ENCODE peak calls at places on chromosomes 3 and 15, in four cellular contexts. One of them, this sample, is unnamed.

GRCh38 chr3:156910022-156910421 is 83.9 kb downstream of the LEKR1 start:
- DNase-seq in HL-60: no peak
- DNase-seq in left ventricle myocardium inferior: no peak
- DNase-seq in OCI-LY7: no peak
- DNase-seq in this sample: no peak

GRCh38 chr15:49769225-49769624 is 148.4 kb downstream of the DTWD1 start:
- DNase-seq in HL-60: no peak
- DNase-seq in left ventricle myocardium inferior: no peak
- DNase-seq in OCI-LY7: no peak
- DNase-seq in this sample: no peak

GRCh38 chr3:184361932-184362667 is 590 bp downstream of the POLR2H start:
- DNase-seq in HL-60: peak
- DNase-seq in left ventricle myocardium inferior: peak
- DNase-seq in OCI-LY7: peak
- DNase-seq in this sample: no peak

GRCh38 chr3:23748398-23749110 is 57.2 kb upstream of the UBE2E1 start:
- DNase-seq in HL-60: peak
- DNase-seq in left ventricle myocardium inferior: no peak
- DNase-seq in OCI-LY7: no peak
- DNase-seq in this sample: no peak

GRCh38 chr3:159765025-159765859 is 223.4 kb upstream of the IL12A start:
- DNase-seq in HL-60: no peak
- DNase-seq in left ventricle myocardium inferior: peak
- DNase-seq in OCI-LY7: no peak
- DNase-seq in this sample: no peak

GRCh38 chr15:67914537-67915373 is 74.9 kb upstream of the RNU6-1 start:
- DNase-seq in HL-60: no peak
- DNase-seq in left ventricle myocardium inferior: peak
- DNase-seq in OCI-LY7: no peak
- DNase-seq in this sample: no peak

GRCh38 chr3:46864051-46864881 is 1.0 kb upstream of the MYL3 start:
- DNase-seq in HL-60: no peak
- DNase-seq in left ventricle myocardium inferior: peak
- DNase-seq in OCI-LY7: no peak
- DNase-seq in this sample: no peak

GRCh38 chr3:113173102-113173501 is 38.3 kb upstream of the BOC start:
- DNase-seq in HL-60: no peak
- DNase-seq in left ventricle myocardium inferior: no peak
- DNase-seq in OCI-LY7: no peak
- DNase-seq in this sample: no peak

GRCh38 chr3:179969525-179969924 is 67.2 kb downstream of the PEX5L start:
- DNase-seq in HL-60: peak
- DNase-seq in left ventricle myocardium inferior: no peak
- DNase-seq in OCI-LY7: no peak
- DNase-seq in this sample: no peak

GRCh38 chr3:38649500-38650247 is at the start of gene SCN5A:
- DNase-seq in HL-60: peak
- DNase-seq in left ventricle myocardium inferior: peak
- DNase-seq in OCI-LY7: no peak
- DNase-seq in this sample: no peak

GRCh38 chr3:129313415-129313982 is 34.8 kb downstream of the HMCES start:
- DNase-seq in HL-60: no peak
- DNase-seq in left ventricle myocardium inferior: no peak
- DNase-seq in OCI-LY7: peak
- DNase-seq in this sample: no peak

GRCh38 chr3:118987466-118987865 is 47.2 kb downstream of the IGSF11 start:
- DNase-seq in HL-60: no peak
- DNase-seq in left ventricle myocardium inferior: peak
- DNase-seq in OCI-LY7: no peak
- DNase-seq in this sample: no peak

GRCh38 chr3:167372138-167372537 is 8.0 kb downstream of the ZBBX start:
- DNase-seq in HL-60: no peak
- DNase-seq in left ventricle myocardium inferior: no peak
- DNase-seq in OCI-LY7: no peak
- DNase-seq in this sample: no peak

GRCh38 chr15:31262901-31263671 is 63.5 kb upstream of the KLF13 start:
- DNase-seq in HL-60: peak
- DNase-seq in left ventricle myocardium inferior: peak
- DNase-seq in OCI-LY7: peak
- DNase-seq in this sample: peak

GRCh38 chr15:73858062-73858461 is 15.3 kb upstream of the TBC1D21 start:
- DNase-seq in HL-60: no peak
- DNase-seq in left ventricle myocardium inferior: no peak
- DNase-seq in OCI-LY7: no peak
- DNase-seq in this sample: no peak

GRCh38 chr3:90180543-90180942 is 1073.1 kb downstream of the EPHA3 start:
- DNase-seq in HL-60: no peak
- DNase-seq in left ventricle myocardium inferior: no peak
- DNase-seq in OCI-LY7: no peak
- DNase-seq in this sample: no peak

GRCh38 chr3:174957581-174958001 is 98.5 kb downstream of the NAALADL2 start:
- DNase-seq in HL-60: no peak
- DNase-seq in left ventricle myocardium inferior: no peak
- DNase-seq in OCI-LY7: no peak
- DNase-seq in this sample: no peak

GRCh38 chr15:45425135-45425534 is 46.8 kb upstream of the GATM start:
- DNase-seq in HL-60: no peak
- DNase-seq in left ventricle myocardium inferior: no peak
- DNase-seq in OCI-LY7: no peak
- DNase-seq in this sample: no peak

GRCh38 chr15:49664706-49665105 is 43.9 kb downstream of the DTWD1 start:
- DNase-seq in HL-60: no peak
- DNase-seq in left ventricle myocardium inferior: no peak
- DNase-seq in OCI-LY7: no peak
- DNase-seq in this sample: no peak

GRCh38 chr3:36696799-36697198 is 67.6 kb downstream of the DCLK3 start:
- DNase-seq in HL-60: no peak
- DNase-seq in left ventricle myocardium inferior: no peak
- DNase-seq in OCI-LY7: no peak
- DNase-seq in this sample: no peak

GRCh38 chr15:75211436-75212199 is 9.9 kb downstream of the C15orf39 start:
- DNase-seq in HL-60: peak
- DNase-seq in left ventricle myocardium inferior: no peak
- DNase-seq in OCI-LY7: no peak
- DNase-seq in this sample: no peak

GRCh38 chr3:13329746-13330145 is 90.4 kb downstream of the NUP210 start:
- DNase-seq in HL-60: no peak
- DNase-seq in left ventricle myocardium inferior: no peak
- DNase-seq in OCI-LY7: no peak
- DNase-seq in this sample: no peak

GRCh38 chr15:67769468-67770097 is 55.7 kb upstream of the SKOR1 start:
- DNase-seq in HL-60: no peak
- DNase-seq in left ventricle myocardium inferior: no peak
- DNase-seq in OCI-LY7: no peak
- DNase-seq in this sample: no peak

GRCh38 chr3:5004319-5005152 is 25.3 kb downstream of the BHLHE40 start:
- DNase-seq in HL-60: no peak
- DNase-seq in left ventricle myocardium inferior: no peak
- DNase-seq in OCI-LY7: no peak
- DNase-seq in this sample: no peak

GRCh38 chr15:30042556-30042955 is 40.2 kb upstream of the GOLGA8J start:
- DNase-seq in HL-60: no peak
- DNase-seq in left ventricle myocardium inferior: no peak
- DNase-seq in OCI-LY7: no peak
- DNase-seq in this sample: no peak
- H3K4me3 ChIP-seq in HL-60: no peak
- H3K4me3 ChIP-seq in left ventricle myocardium inferior: no peak
- H3K4me3 ChIP-seq in OCI-LY7: no peak
- H3K4me3 ChIP-seq in this sample: no peak

GRCh38 chr3:186930143-186930638 is at the start of gene ST6GAL1:
- DNase-seq in HL-60: peak
- DNase-seq in left ventricle myocardium inferior: peak
- DNase-seq in OCI-LY7: peak
- DNase-seq in this sample: peak
- TF ChIP-seq CTCF in HL-60: no peak
- TF ChIP-seq CTCF in left ventricle myocardium inferior: peak
- TF ChIP-seq CTCF in OCI-LY7: peak
- TF ChIP-seq CTCF in this sample: peak

DNA sequence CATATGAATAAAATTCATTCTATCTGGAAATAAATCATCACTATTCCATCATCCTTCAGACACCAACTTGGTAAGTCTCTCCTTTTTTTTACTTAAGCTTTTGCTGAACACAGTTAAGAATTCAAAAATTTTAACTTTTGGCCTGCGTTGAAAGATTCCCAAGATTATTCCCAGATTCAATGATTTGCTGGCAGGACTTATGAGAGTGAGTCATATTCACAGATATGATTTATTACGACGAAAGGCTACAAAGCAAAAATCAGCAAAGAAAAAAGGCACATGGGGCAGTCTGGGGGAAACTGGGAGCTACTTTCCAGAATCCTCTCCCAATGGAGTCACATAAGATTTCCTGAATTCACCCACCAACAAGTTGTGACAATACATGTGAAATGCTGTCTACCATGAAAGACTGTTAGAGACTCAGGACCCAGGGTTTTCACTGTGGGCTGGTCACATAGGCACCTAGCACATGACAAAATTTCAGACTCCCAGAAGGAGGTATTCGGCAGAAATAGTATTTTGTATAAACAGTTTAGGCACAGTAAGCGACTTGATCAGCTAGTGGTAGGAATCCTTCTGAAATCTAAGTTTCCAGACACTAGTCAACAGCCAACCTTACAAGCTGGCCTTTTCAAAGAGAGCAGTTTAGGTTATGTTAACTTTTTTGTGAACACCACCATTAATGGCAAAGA is 82.1 kb downstream of the DLG1 start:
- DNase-seq in HL-60: no peak
- DNase-seq in left ventricle myocardium inferior: no peak
- DNase-seq in OCI-LY7: no peak
- DNase-seq in this sample: no peak
- H3K4me3 ChIP-seq in HL-60: no peak
- H3K4me3 ChIP-seq in left ventricle myocardium inferior: no peak
- H3K4me3 ChIP-seq in OCI-LY7: no peak
- H3K4me3 ChIP-seq in this sample: no peak

DNA sequence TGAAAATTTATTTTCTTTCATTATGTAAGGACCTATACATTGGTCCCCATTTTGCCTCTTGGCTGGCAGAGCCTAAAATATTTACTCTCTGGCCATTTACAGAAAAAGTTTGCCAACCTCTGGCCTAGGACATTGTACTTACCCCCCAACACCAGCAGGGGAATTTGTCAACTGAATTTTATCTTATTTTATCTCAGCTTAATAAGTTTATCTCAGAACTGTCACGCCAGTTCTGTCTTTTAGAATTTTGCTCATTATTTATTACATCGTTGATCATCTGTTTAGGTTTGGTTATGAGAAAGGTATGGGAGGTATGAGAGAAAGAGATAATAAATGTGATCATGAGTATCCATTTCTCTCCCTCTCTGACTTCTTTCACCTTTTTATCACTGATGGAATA is 38.3 kb downstream of the CHD2 start:
- DNase-seq in HL-60: no peak
- DNase-seq in left ventricle myocardium inferior: no peak
- DNase-seq in OCI-LY7: no peak
- DNase-seq in this sample: no peak
- TF ChIP-seq CTCF in HL-60: no peak
- TF ChIP-seq CTCF in left ventricle myocardium inferior: peak
- TF ChIP-seq CTCF in OCI-LY7: peak
- TF ChIP-seq CTCF in this sample: peak

GRCh38 chr15:58918239-58918638 is 15.2 kb downstream of the SLTM start:
- DNase-seq in HL-60: no peak
- DNase-seq in left ventricle myocardium inferior: no peak
- DNase-seq in OCI-LY7: no peak
- DNase-seq in this sample: no peak
- H3K4me3 ChIP-seq in HL-60: no peak
- H3K4me3 ChIP-seq in left ventricle myocardium inferior: no peak
- H3K4me3 ChIP-seq in OCI-LY7: no peak
- H3K4me3 ChIP-seq in this sample: no peak

DNA sequence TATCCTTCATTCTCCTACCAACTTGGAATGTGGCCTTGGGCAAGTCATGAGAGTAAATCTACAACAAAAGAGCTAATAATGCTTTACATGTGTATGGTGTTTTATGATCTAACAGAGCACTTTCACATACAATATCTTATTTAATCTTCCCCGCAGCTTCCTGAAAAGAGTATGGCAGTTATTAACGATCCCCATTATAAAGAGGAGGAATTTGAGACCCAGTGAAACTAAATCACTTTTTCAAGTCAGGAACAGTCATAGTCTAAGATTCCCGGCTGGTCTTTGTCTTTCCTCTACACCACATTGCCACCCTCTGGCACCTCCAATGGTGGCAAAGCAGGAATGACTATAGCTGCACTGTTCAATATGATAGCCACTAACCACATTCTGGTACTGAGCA is 69.7 kb upstream of the CMSS1 start:
- DNase-seq in HL-60: no peak
- DNase-seq in left ventricle myocardium inferior: no peak
- DNase-seq in OCI-LY7: no peak
- DNase-seq in this sample: no peak
- TF ChIP-seq CTCF in HL-60: no peak
- TF ChIP-seq CTCF in left ventricle myocardium inferior: peak
- TF ChIP-seq CTCF in OCI-LY7: no peak
- TF ChIP-seq CTCF in this sample: no peak